ENCODE peak calls at places on chromosomes 13 and 19, in five cellular contexts. G, I, F, X and T are unnamed samples.

GRCh38 chr19:31963741-31964140 is 381.7 kb upstream of the ZNF507 start:
- DNase-seq in X (no peak), G (no peak), I (no peak), F (no peak), T (no peak)

GRCh38 chr13:20499986-20500385 is 25.7 kb downstream of the CRYL1 start:
- DNase-seq in X (peak), G (no peak), F (no peak), I (no peak), T (no peak)

GRCh38 chr19:19226663-19227062 is 14.9 kb downstream of the NCAN start:
- DNase-seq in I (no peak), G (no peak), F (no peak), X (no peak), T (no peak)

GRCh38 chr19:56942749-56943148 is 102.2 kb upstream of the PEG3 start:
- DNase-seq in I (no peak), X (peak), G (no peak), F (no peak), T (no peak)

GRCh38 chr13:97627566-97627965 is 193.6 kb downstream of the RAP2A start:
- DNase-seq in I (no peak), G (no peak), F (no peak), X (peak), T (no peak)

GRCh38 chr13:108551674-108552073 is 77.7 kb upstream of the MYO16 start:
- DNase-seq in G (no peak), I (no peak), F (no peak), X (no peak), T (no peak)

GRCh38 chr19:5091576-5092215 is 122.8 kb downstream of the KDM4B start:
- DNase-seq in I (no peak), F (no peak), G (no peak), X (peak), T (no peak)

GRCh38 chr13:44312898-44313551 is 60.6 kb upstream of the SERP2 start:
- DNase-seq in F (no peak), I (no peak), X (peak), G (no peak), T (no peak)

GRCh38 chr19:2607712-2608601 is 94.5 kb downstream of the GNG7 start:
- DNase-seq in F (no peak), I (peak), G (peak), X (no peak), T (no peak)

GRCh38 chr13:22596157-22596863 is 584.5 kb upstream of the SGCG start:
- DNase-seq in I (no peak), G (no peak), X (peak), F (no peak), T (no peak)

GRCh38 chr19:21046489-21046888 is 26.0 kb downstream of the ZNF430 start:
- DNase-seq in I (no peak), F (no peak), X (no peak), G (no peak), T (no peak)